ENCODE peak calls at places on chromosomes 11 and 22, in five cellular contexts. P is PC-3, D is IMR-90, K is astrocyte, O is GM23248. W is an unnamed sample.

GRCh38 chr11:6650980-6651379 is 4.6 kb downstream of the DCHS1 start:
- DNase-seq in P (peak; percentile 58), O (peak; percentile 20), D (peak; percentile 55), K (peak; percentile 48), W (no peak)

GRCh38 chr11:123238297-123238696 is 43.2 kb upstream of the CLMP start:
- DNase-seq in O (peak; percentile 90), K (no peak), D (peak; percentile 61), P (no peak), W (no peak)

GRCh38 chr11:119115484-119116234 is 5.7 kb upstream of the HINFP start:
- DNase-seq in P (no peak), K (no peak), D (no peak), O (no peak), W (no peak)

GRCh38 chr11:12092714-12093113 is 17.7 kb upstream of the MICAL2 start:
- DNase-seq in K (no peak), D (no peak), P (no peak), O (no peak), W (peak; percentile 56)

GRCh38 chr22:44698531-44699421 is 3.2 kb upstream of the PRR5 start:
- DNase-seq in O (peak; percentile 94), K (peak; percentile 95), P (no peak), D (peak; percentile 94), W (peak; percentile 82)

GRCh38 chr22:36417281-36417686 is 29.5 kb upstream of the MYH9 start:
- DNase-seq in K (peak; percentile 64), P (peak; percentile 90), O (peak; percentile 76), D (peak; percentile 73), W (no peak)

GRCh38 chr11:132300283-132300682 is 929.9 kb downstream of the NTM start:
- DNase-seq in K (no peak), O (peak; percentile 34), P (peak; percentile 11), D (peak; percentile 13), W (peak; percentile 29)

GRCh38 chr22:17638182-17638431 is 450 bp upstream of the BCL2L13 start:
- DNase-seq in K (no peak), O (peak; percentile 79), D (no peak), P (no peak), W (no peak)

GRCh38 chr22:37686002-37686982 is at the start of gene NOL12:
- DNase-seq in P (peak; percentile 87), D (peak; percentile 86), O (peak; percentile 91), K (peak; percentile 83), W (peak; percentile 91)

GRCh38 chr11:34213366-34213765 is 107.9 kb downstream of the NAT10 start:
- DNase-seq in D (peak; percentile 32), K (peak; percentile 33), P (peak; percentile 69), O (peak; percentile 74), W (no peak)

GRCh38 chr22:30596199-30596598 is 4.5 kb upstream of the PES1 start:
- DNase-seq in K (no peak), P (no peak), D (no peak), O (no peak), W (no peak)

GRCh38 chr11:32597914-32598313 is 14.3 kb downstream of the EIF3M start:
- DNase-seq in O (no peak), K (peak; percentile 12), P (no peak), D (no peak), W (peak; percentile 57)

GRCh38 chr11:2804701-2805387 is 80.7 kb downstream of the CDKN1C start:
- DNase-seq in D (no peak), P (no peak), K (no peak), O (no peak), W (peak; percentile 36)

GRCh38 chr11:32438883-32439487 is 3.6 kb upstream of the WT1 start:
- DNase-seq in K (no peak), P (no peak), D (no peak), O (no peak), W (peak; percentile 66)

GRCh38 chr11:126159719-126160344 is 51.6 kb downstream of the RPUSD4 start:
- DNase-seq in K (no peak), P (no peak), O (no peak), D (no peak), W (peak; percentile 68)

GRCh38 chr11:116371146-116371545 is 401.6 kb downstream of the BUD13 start:
- DNase-seq in P (no peak), O (no peak), K (no peak), D (no peak), W (no peak)

GRCh38 chr22:49962751-49963646 is 2.4 kb downstream of the PIM3 start:
- DNase-seq in O (no peak), P (no peak), K (no peak), D (no peak), W (no peak)
- H3K4me1 ChIP-seq in O (peaks cover 5% of the 10 kb centered on the region), P (peaks cover 26% of the 10 kb centered on the region), K (peaks cover 31% of the 10 kb centered on the region), D (peaks cover 40% of the 10 kb centered on the region), W (peaks cover 9% of the 10 kb centered on the region)

DNA sequence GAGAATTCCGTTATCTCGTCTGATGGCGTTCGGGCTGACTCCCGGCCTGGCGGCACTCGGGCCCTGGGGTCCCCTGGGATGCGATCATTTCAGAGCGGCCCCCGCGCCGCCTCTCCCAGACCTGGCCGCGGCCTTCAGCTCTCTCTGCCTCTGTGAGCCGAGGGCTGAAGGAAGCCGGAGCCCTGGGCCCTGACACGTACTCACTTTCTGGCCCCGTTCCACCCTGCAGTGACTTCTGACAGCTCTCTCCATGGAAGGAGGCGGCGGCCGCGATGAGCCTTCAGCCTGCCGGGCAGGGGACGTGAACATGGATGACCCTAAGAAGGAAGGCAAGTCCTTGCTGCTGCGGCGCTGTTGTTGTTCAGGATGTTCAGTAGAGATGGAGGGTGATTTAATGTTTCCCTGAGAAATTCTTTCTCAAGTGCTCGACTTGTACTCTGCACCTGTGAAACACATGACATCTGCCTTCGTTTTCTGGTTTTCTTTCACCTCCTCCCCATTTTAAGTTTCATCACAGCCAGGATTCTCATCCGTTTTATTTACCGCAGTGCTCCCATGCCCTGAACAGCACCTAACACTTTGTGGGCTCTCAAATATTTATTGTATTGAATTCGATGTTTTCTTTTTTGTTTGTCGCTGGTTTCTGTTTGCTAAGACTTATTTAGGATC is 615 bp downstream of the GTSE1 start:
- DNase-seq in K (peak; percentile 24), P (peak; percentile 43), D (peak; percentile 35), O (peak; percentile 83), W (peak; percentile 67)
- H3K9ac ChIP-seq in K (peak overlapping the region; percentile 85), P (peak overlapping the region; percentile 76), D (peak overlapping the region; percentile 84), O (peak overlapping the region; percentile 77), W (peak overlapping the region; percentile 27)

GRCh38 chr11:67694875-67695555 is 20.6 kb upstream of the ALDH3B2 start:
- DNase-seq in O (no peak), K (no peak), D (no peak), P (no peak), W (no peak)

GRCh38 chr11:67691149-67691548 is 16.7 kb upstream of the ALDH3B2 start:
- DNase-seq in K (no peak), D (no peak), O (peak; percentile 16), P (peak; percentile 29), W (peak; percentile 30)

GRCh38 chr11:67687986-67688385 is 13.6 kb upstream of the ALDH3B2 start:
- DNase-seq in D (no peak), P (no peak), K (no peak), O (no peak), W (no peak)

GRCh38 chr11:67689178-67689577 is 14.8 kb upstream of the ALDH3B2 start:
- DNase-seq in D (no peak), O (no peak), K (no peak), P (no peak), W (no peak)
- H3K4me1 ChIP-seq in D (no peaks in the 10 kb centered on the region), O (no peaks in the 10 kb centered on the region), K (no peaks in the 10 kb centered on the region), P (no peaks in the 10 kb centered on the region), W (no peaks in the 10 kb centered on the region)

GRCh38 chr11:112212290-112212689 is 13.9 kb upstream of the PTS start:
- DNase-seq in P (no peak), O (peak; percentile 20), D (peak; percentile 20), K (no peak), W (no peak)

GRCh38 chr11:112213753-112214152 is 12.5 kb upstream of the PTS start:
- DNase-seq in O (no peak), K (peak; percentile 31), P (no peak), D (peak; percentile 61), W (no peak)

GRCh38 chr11:112212710-112213109 is 13.5 kb upstream of the PTS start:
- DNase-seq in P (peak; percentile 30), O (no peak), K (no peak), D (no peak), W (no peak)

GRCh38 chr11:112216591-112217105 is 9.6 kb upstream of the PTS start:
- DNase-seq in O (peak; percentile 8), P (peak; percentile 39), K (peak; percentile 12), D (peak; percentile 83), W (no peak)

DNA sequence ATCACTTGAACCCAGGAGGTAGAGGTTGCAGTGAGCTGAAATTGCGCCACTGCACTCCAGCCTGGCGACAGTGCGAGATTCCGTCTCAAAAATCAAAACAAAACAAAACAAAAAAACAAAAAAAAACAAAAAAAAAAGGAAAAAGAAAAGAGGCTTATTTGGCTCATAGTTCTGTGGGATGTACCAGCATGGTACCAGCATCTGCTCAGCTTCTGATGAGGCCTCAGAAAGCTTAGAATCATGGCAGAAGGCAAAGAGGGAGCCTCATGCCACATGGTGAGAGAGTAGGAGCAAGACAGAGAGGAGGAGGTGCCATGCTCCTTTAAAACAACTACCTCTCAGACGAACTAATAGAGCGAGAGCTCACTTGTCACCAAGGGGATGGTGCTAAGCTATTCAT is 10.6 kb upstream of the PTS start:
- DNase-seq in K (no peak), O (no peak), D (no peak), P (no peak), W (no peak)
- H3K9ac ChIP-seq in K (no peak overlapping the region), O (no peak overlapping the region), D (no peak overlapping the region), P (no peak overlapping the region), W (no peak overlapping the region)

GRCh38 chr11:94648789-94649188 is 81.6 kb downstream of the PIWIL4 start:
- DNase-seq in K (no peak), O (no peak), D (no peak), P (no peak), W (no peak)

GRCh38 chr11:94649925-94650623 is 82.9 kb downstream of the PIWIL4 start:
- DNase-seq in D (no peak), K (peak; percentile 12), P (no peak), O (peak; percentile 6), W (no peak)

GRCh38 chr11:94649254-94649653 is 82.1 kb downstream of the PIWIL4 start:
- DNase-seq in K (no peak), D (no peak), O (no peak), P (no peak), W (no peak)

GRCh38 chr11:94650756-94651155 is 83.6 kb downstream of the PIWIL4 start:
- DNase-seq in P (no peak), O (peak; percentile 92), K (no peak), D (peak; percentile 69), W (no peak)

DNA sequence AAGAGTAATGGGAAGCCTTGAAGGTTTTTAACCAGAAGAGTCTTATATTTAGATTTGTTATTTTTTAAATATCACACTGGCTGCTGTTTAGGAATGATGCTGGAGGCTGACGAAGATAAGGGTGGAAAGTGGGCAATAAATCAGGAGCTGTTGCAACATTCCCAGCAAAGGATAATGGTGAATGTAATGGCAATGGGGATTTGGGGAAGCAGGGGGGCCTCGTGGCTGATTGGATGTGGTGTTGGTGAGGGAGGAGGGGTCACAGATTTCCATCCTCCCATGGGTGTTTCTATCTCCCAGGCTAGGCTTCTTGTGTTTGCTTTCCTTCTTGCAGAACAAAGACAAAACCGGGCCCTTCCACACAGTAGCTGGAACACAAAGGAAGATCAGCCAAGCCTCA is 80.8 kb downstream of the PIWIL4 start:
- DNase-seq in O (no peak), D (peak; percentile 20), P (no peak), K (no peak), W (peak; percentile 13)
- H3K4me1 ChIP-seq in O (peaks cover 17% of the 10 kb centered on the region), D (peaks cover 7% of the 10 kb centered on the region), P (no peaks in the 10 kb centered on the region), K (no peaks in the 10 kb centered on the region), W (peaks cover 7% of the 10 kb centered on the region)

W was measured in neural progenitor cell.